ENCODE peak calls at places on chromosome 21, in nine cellular contexts. H, R, T, U, X, O, E, V and G are unnamed samples.
A peak's percentile ranks its signal among the peaks of the same experiment; 100 is the strongest.

GRCh38 chr21:38735807-38736206 is 69.9 kb upstream of the ETS2 start:
- DNase-seq in H (no peak), R (no peak), T (no peak), U (no peak), X (no peak), O (no peak), E (no peak), V (no peak), G (no peak)

GRCh38 chr21:44875341-44875740 is 1.9 kb upstream of the PTTG1IP start:
- DNase-seq in H (peak; percentile 33), R (no peak), T (no peak), U (peak; percentile 88), X (peak; percentile 36), O (no peak), E (no peak), V (no peak), G (no peak)

GRCh38 chr21:35257413-35257812 is 208.3 kb upstream of the RUNX1 start:
- DNase-seq in H (no peak), R (no peak), T (peak; percentile 93), U (peak; percentile 32), X (no peak), O (no peak), E (peak; percentile 56), V (peak; percentile 36), G (no peak)

GRCh38 chr21:26169061-26169610 is 1.4 kb downstream of the APP start:
- DNase-seq in H (peak; percentile 86), R (peak; percentile 73), T (no peak), U (peak; percentile 82), X (peak; percentile 77), O (peak; percentile 24), E (peak; percentile 71), V (peak; percentile 76), G (no peak)

GRCh38 chr21:15682977-15683376 is 46.8 kb upstream of the USP25 start:
- DNase-seq in H (no peak), R (no peak), T (no peak), U (peak; percentile 42), X (no peak), O (no peak), E (no peak), V (no peak), G (no peak)

GRCh38 chr21:43916691-43917514 is 51.9 kb downstream of the AGPAT3 start:
- DNase-seq in H (peak; percentile 32), R (no peak), T (no peak), U (no peak), X (peak; percentile 20), O (peak; percentile 74), E (no peak), V (peak; percentile 54), G (peak; percentile 83)

GRCh38 chr21:41410361-41410760 is 15.7 kb upstream of the MX1 start:
- DNase-seq in H (no peak), R (no peak), T (no peak), U (no peak), X (no peak), O (no peak), E (no peak), V (no peak), G (peak; percentile 33)

GRCh38 chr21:33949516-33950424 is 34.2 kb upstream of the ATP5PO start:
- DNase-seq in H (no peak), R (no peak), T (no peak), U (no peak), X (no peak), O (peak; percentile 40), E (no peak), V (no peak), G (no peak)

GRCh38 chr21:45335761-45336534 is 48.3 kb upstream of the POFUT2 start:
- DNase-seq in H (no peak), R (no peak), T (no peak), U (no peak), X (no peak), O (no peak), E (no peak), V (no peak), G (no peak)

GRCh38 chr21:36211660-36212512 is 55.3 kb downstream of the DOP1B start:
- DNase-seq in H (no peak), R (no peak), T (peak; percentile 62), U (no peak), X (no peak), O (no peak), E (no peak), V (peak; percentile 91), G (no peak)

GRCh38 chr21:40054403-40054802 is 187.2 kb downstream of the PCP4 start:
- DNase-seq in H (no peak), R (no peak), T (no peak), U (peak; percentile 95), X (no peak), O (no peak), E (peak; percentile 98), V (no peak), G (no peak)

GRCh38 chr21:25313891-25314646 is 293.2 kb downstream of the MRPL39 start:
- DNase-seq in H (no peak), R (no peak), T (no peak), U (peak; percentile 14), X (no peak), O (peak; percentile 3), E (no peak), V (no peak), G (no peak)

GRCh38 chr21:46078322-46078981 is 19.5 kb upstream of the COL6A2 start:
- DNase-seq in H (no peak), R (no peak), T (no peak), U (no peak), X (no peak), O (no peak), E (no peak), V (no peak), G (no peak)

GRCh38 chr21:34598931-34599400 is 15.9 kb downstream of the RCAN1 start:
- DNase-seq in H (no peak), R (no peak), T (no peak), U (no peak), X (no peak), O (no peak), E (peak; percentile 84), V (no peak), G (no peak)

GRCh38 chr21:32298148-32298559 is 501 bp upstream of the MRAP start:
- DNase-seq in H (no peak), R (no peak), T (no peak), U (no peak), X (no peak), O (no peak), E (no peak), V (no peak), G (no peak)

GRCh38 chr21:33543505-33544129 is 779 bp downstream of the SON start:
- DNase-seq in H (no peak), R (peak; percentile 87), T (peak; percentile 21), U (no peak), X (peak; percentile 56), O (no peak), E (no peak), V (no peak), G (peak; percentile 84)